ENCODE peak calls at places on chromosomes 7 and 10, in five cellular contexts. Y is brain microvascular endothelial cell; L is heart right ventricle; M is fibroblast of lung; P is CD8-positive, alpha-beta T cell. A is an unnamed sample.

GRCh38 chr7:16982640-16983103 is 100.9 kb upstream of the AGR3 start:
- DNase-seq in P (peak; percentile 6), L (no peak), Y (peak; percentile 16), M (peak; percentile 48), A (no peak)

GRCh38 chr7:45171946-45172345 is 14.4 kb downstream of the RAMP3 start:
- DNase-seq in Y (no peak), M (no peak), L (no peak), P (no peak), A (no peak)

GRCh38 chr7:129975309-129975708 is 22.5 kb upstream of the UBE2H start:
- DNase-seq in Y (no peak), M (no peak), P (no peak), L (no peak), A (no peak)

GRCh38 chr10:60921631-60922030 is 22.4 kb downstream of the RHOBTB1 start:
- DNase-seq in P (no peak), L (no peak), Y (no peak), M (no peak), A (no peak)

GRCh38 chr7:120990468-120991118 is 2.1 kb downstream of the CPED1 start:
- DNase-seq in M (no peak), L (no peak), P (no peak), Y (no peak), A (no peak)

GRCh38 chr10:69914373-69915268 is 112.9 kb downstream of the COL13A1 start:
- DNase-seq in M (peak; percentile 42), P (peak; percentile 46), L (peak; percentile 70), Y (peak; percentile 58), A (peak; percentile 56)

GRCh38 chr10:58320351-58321065 is 14.3 kb upstream of the UBE2D1 start:
- DNase-seq in L (no peak), Y (no peak), P (no peak), M (no peak), A (no peak)

GRCh38 chr10:46522295-46523118 is 34.0 kb downstream of the GPRIN2 start:
- DNase-seq in M (no peak), L (no peak), Y (no peak), P (no peak), A (no peak)

GRCh38 chr7:129501760-129502707 is at the start of gene SMKR1:
- DNase-seq in L (peak; percentile 59), M (peak; percentile 58), P (peak; percentile 93), Y (peak; percentile 7), A (peak; percentile 47)

GRCh38 chr10:104274762-104275721 is 6.1 kb downstream of the GSTO2 start:
- DNase-seq in L (no peak), P (peak; percentile 53), Y (no peak), M (no peak), A (no peak)

GRCh38 chr7:92872701-92873100 is 36.3 kb upstream of the CDK6 start:
- DNase-seq in Y (no peak), M (peak; percentile 82), P (no peak), L (no peak), A (no peak)

GRCh38 chr7:87218941-87219544 is 489 bp downstream of the TMEM243 start:
- DNase-seq in L (peak; percentile 57), M (peak; percentile 49), P (peak; percentile 38), Y (no peak), A (peak; percentile 55)

GRCh38 chr7:24936121-24936824 is 43.7 kb downstream of the OSBPL3 start:
- DNase-seq in Y (no peak), P (no peak), M (peak; percentile 78), L (no peak), A (no peak)

GRCh38 chr7:24778543-24779282 is 21.4 kb upstream of the GSDME start:
- DNase-seq in P (no peak), M (peak; percentile 80), L (no peak), Y (peak; percentile 85), A (peak; percentile 70)

GRCh38 chr10:24235471-24235870 is 26.5 kb downstream of the KIAA1217 start:
- DNase-seq in L (no peak), M (no peak), Y (no peak), P (no peak), A (no peak)

GRCh38 chr10:51895209-51895608 is 195.8 kb upstream of the CSTF2T start:
- DNase-seq in Y (peak; percentile 75), P (no peak), M (peak; percentile 54), L (peak; percentile 33), A (peak; percentile 65)

GRCh38 chr10:76353124-76353851 is 921.9 kb downstream of the LRMDA start:
- DNase-seq in P (no peak), M (peak; percentile 87), L (no peak), Y (no peak), A (no peak)

GRCh38 chr7:17370901-17371550 is 72.6 kb downstream of the AHR start:
- DNase-seq in L (no peak), P (no peak), Y (no peak), M (peak; percentile 30), A (no peak)

GRCh38 chr7:107201795-107202450 is 33.1 kb downstream of the HBP1 start:
- DNase-seq in M (peak; percentile 11), Y (peak; percentile 37), L (peak; percentile 51), P (peak; percentile 16), A (no peak)

GRCh38 chr7:148535227-148535626 is 55.3 kb upstream of the C7orf33 start:
- DNase-seq in Y (no peak), L (no peak), P (no peak), M (no peak), A (no peak)
- H3K4me3 ChIP-seq in Y (no peak overlapping the region), L (peak overlapping the region; percentile 20), P (no peak overlapping the region), M (no peak overlapping the region), A (peak overlapping the region; percentile 17)

DNA sequence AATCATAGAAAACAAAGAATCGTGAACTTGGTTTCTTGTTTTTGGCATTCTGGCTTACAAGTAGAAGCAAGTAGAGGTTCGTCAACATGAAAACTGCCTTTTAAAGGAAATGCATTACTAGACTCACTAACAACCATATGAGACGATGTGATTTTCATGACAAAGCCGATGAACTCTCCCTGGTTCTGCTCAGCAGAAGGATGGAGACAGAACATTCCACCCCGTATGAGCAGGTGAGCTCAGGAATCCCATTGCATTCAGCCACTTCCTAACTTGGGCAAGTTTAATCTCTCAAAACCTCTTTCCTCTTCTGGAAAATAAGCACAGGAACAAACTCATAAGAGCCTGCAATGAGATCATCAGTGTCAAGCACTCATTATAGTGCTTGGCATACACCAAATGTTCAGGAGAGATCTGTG is 57.4 kb upstream of the SVIL start:
- DNase-seq in M (peak; percentile 64), L (no peak), Y (no peak), P (no peak), A (no peak)
- H3K4me3 ChIP-seq in M (no peak overlapping the region), L (no peak overlapping the region), Y (no peak overlapping the region), P (no peak overlapping the region), A (no peak overlapping the region)

GRCh38 chr10:96512997-96513685 is 585 bp downstream of the TLL2 start:
- DNase-seq in P (peak; percentile 39), M (peak; percentile 21), Y (no peak), L (no peak), A (no peak)
- H3K4me3 ChIP-seq in P (peak overlapping the region; percentile 53), M (peak overlapping the region; percentile 59), Y (peak overlapping the region; percentile 53), L (peak overlapping the region; percentile 60), A (peak overlapping the region; percentile 27)

DNA sequence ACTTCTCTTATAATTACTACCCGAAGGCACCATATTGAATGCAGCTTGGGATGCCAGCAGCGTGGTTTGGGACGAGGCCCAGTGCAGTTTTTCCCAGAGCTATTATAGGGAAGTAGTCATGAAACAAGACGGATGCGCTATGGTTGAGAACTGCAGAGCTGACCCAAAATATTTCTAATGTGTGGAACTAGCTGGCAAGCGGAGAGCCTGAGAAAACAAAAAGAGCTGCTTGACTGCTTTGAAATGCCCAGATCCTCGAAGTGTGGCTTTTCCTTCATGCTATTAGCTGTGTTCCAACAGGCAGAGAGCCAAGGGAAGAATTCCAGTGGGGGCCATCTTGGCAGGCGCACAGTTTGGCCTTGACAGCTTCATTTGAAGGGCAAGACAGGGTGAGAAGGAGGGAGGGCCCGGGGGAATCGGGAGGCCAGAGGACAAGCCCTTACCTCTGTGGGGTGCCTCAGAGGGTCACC is 122.7 kb downstream of the CUL2 start:
- DNase-seq in M (peak; percentile 95), Y (no peak), P (no peak), L (peak; percentile 33), A (no peak)
- H3K4me3 ChIP-seq in M (no peak overlapping the region), Y (no peak overlapping the region), P (no peak overlapping the region), L (no peak overlapping the region), A (no peak overlapping the region)

GRCh38 chr7:137996386-137996851 is 5.5 kb downstream of the CREB3L2 start:
- DNase-seq in M (peak; percentile 89), P (no peak), Y (peak; percentile 87), L (peak; percentile 75), A (peak; percentile 44)
- H3K4me3 ChIP-seq in M (peak overlapping the region; percentile 17), P (no peak overlapping the region), Y (no peak overlapping the region), L (no peak overlapping the region), A (no peak overlapping the region)

DNA sequence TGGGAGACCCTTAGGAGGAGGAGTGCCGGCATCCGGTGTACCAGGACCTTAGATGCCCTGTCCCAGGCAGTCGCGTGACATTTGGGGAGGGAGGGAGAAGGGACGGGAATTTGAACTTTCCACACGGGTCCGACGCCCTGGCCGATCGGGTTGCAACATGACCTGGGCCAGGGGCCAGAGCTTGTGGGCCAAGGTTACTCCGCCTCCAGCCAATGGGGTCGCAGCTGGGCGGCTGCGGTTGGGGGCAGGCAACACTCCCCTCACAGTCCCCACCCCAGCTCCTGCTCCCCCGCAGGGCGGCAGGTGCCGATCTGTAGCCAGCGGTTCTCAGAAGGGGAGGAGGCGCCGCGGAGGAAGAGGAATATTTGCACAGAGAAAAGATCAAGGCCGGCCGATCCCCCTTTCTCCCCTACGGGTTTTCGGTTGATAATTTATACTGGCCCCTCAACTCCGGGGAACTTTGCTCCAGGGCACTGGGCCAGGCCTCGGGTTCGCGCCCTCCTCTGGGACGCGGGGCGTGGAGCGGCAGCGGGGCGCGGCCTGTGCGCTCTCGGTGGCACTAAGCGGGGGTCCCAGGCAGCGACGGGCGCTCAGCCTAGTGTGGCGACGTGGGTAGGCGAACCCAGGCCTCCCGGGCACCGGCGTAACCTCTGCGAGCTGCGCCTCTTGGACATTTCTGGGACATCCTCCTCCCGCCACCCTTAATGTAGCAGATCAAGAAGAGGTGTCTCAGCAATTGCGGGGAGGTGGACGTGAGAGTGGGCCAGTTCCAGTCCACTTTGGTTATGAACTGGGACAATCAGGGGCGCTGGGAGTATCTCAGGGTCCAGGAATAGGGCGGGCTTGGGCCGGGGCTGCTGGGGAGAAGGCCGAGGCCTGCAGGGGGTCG is 1.2 kb downstream of the MLXIPL start:
- DNase-seq in L (no peak), M (no peak), P (no peak), Y (no peak), A (peak; percentile 94)
- H3K4me3 ChIP-seq in L (peak overlapping the region; percentile 51), M (no peak overlapping the region), P (no peak overlapping the region), Y (no peak overlapping the region), A (peak overlapping the region; percentile 16)

A was measured in lower leg skin.